ENCODE peak calls at places on chromosomes 11 and 22, in nine cellular contexts. V, Q, R, K, P, C, O, W and H are unnamed samples.
A peak's percentile ranks its signal among the peaks of the same experiment; 100 is the strongest.

GRCh38 chr11:78070606-78071005 is 6.9 kb downstream of the THRSP start:
- DNase-seq in V (no peak), Q (no peak), R (no peak), K (no peak), P (no peak), C (no peak), O (no peak), W (no peak), H (no peak)

GRCh38 chr22:32589007-32589406 is 114.4 kb downstream of the FBXO7 start:
- DNase-seq in V (no peak), Q (no peak), R (no peak), K (no peak), P (no peak), C (no peak), O (no peak), W (no peak), H (no peak)

GRCh38 chr11:118870396-118871343 is 13.0 kb upstream of the CXCR5 start:
- DNase-seq in V (no peak), Q (no peak), R (no peak), K (peak; percentile 44), P (no peak), C (no peak), O (peak; percentile 41), W (no peak), H (no peak)

GRCh38 chr22:25362215-25362882 is 142.9 kb downstream of the CRYBB2 start:
- DNase-seq in V (peak; percentile 84), Q (no peak), R (no peak), K (peak; percentile 62), P (no peak), C (peak; percentile 49), O (peak; percentile 45), W (peak; percentile 53), H (peak; percentile 30)

GRCh38 chr11:123313261-123313660 is 116.8 kb upstream of the GRAMD1B start:
- DNase-seq in V (no peak), Q (no peak), R (no peak), K (no peak), P (no peak), C (no peak), O (no peak), W (no peak), H (no peak)

GRCh38 chr11:34364102-34364501 is 6.3 kb upstream of the ABTB2 start:
- DNase-seq in V (no peak), Q (no peak), R (no peak), K (no peak), P (no peak), C (no peak), O (no peak), W (no peak), H (no peak)

GRCh38 chr11:71996946-71997345 is 1.8 kb upstream of the IL18BP start:
- DNase-seq in V (no peak), Q (no peak), R (no peak), K (no peak), P (no peak), C (no peak), O (no peak), W (no peak), H (no peak)

GRCh38 chr11:71253794-71254193 is 1.4 kb upstream of the SHANK2 start:
- DNase-seq in V (no peak), Q (no peak), R (no peak), K (no peak), P (no peak), C (no peak), O (no peak), W (no peak), H (no peak)

GRCh38 chr11:14029971-14030531 is 67.5 kb downstream of the SPON1 start:
- DNase-seq in V (peak; percentile 66), Q (no peak), R (peak; percentile 72), K (peak; percentile 72), P (peak; percentile 74), C (no peak), O (peak; percentile 79), W (peak; percentile 84), H (no peak)

GRCh38 chr11:121318848-121319834 is 26.6 kb downstream of the SC5D start:
- DNase-seq in V (no peak), Q (peak; percentile 35), R (peak; percentile 49), K (peak; percentile 74), P (peak; percentile 41), C (peak; percentile 46), O (peak; percentile 47), W (peak; percentile 74), H (peak; percentile 53)

DNA sequence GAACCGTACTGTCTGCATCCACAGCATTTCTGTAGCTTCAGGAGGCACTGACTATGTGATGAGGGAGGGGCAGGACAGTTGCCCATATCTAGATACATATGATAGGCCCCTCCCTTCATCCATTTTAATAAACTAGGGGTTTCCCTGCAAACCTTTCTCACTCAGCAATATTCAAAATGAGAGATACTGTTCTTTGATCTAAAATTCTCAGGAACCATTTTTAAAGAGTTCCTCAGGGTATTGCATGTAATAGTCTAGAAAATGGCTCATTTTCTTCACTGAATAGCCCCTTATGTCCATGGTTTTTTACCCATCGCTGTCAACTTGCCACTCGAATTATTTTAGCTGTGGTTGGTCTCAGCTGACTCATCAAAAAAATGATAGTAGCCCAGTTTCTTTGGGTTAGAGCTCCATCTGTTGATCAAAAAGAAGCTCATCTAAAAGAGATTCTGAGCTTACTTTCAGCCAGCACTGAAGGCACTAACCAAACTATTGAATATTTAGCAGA is 37.0 kb upstream of the DNAJB7 start:
- DNase-seq in V (no peak), Q (peak; percentile 15), R (peak; percentile 52), K (peak; percentile 78), P (peak; percentile 40), C (peak; percentile 18), O (no peak), W (peak; percentile 65), H (peak; percentile 80)
- H3K4me3 ChIP-seq in V (no peak overlapping the region), Q (no peak overlapping the region), R (no peak overlapping the region), K (no peak overlapping the region), P (no peak overlapping the region), C (no peak overlapping the region), O (no peak overlapping the region), W (no peak overlapping the region), H (peak overlapping the region; percentile 55)

DNA sequence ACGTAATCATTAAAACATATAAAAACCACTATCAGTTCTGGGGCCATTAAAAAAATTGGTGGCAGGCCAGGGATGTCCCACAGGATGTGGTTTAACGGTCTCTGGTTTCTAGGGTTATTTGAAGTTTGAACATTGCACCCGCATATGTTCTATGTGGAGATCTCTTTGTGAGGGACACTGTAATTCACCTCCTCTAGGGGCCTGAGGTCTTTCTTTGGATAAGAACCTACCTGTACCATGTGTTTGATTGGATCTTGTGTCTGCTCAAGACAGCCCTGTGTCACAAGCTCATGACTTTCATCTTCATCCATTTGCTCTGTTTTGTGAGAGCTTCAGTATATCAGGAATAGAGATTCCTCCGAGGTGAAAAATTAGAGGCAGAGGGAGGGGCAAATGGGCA is 73.3 kb downstream of the GGTLC2 start:
- DNase-seq in V (no peak), Q (no peak), R (no peak), K (no peak), P (no peak), C (no peak), O (no peak), W (no peak), H (no peak)
- H3K27ac ChIP-seq in V (no peak overlapping the region), Q (no peak overlapping the region), R (no peak overlapping the region), K (no peak overlapping the region), P (no peak overlapping the region), C (no peak overlapping the region), O (no peak overlapping the region), W (no peak overlapping the region), H (no peak overlapping the region)

GRCh38 chr11:61581030-61581928 is at the start of gene SYT7:
- DNase-seq in V (peak; percentile 95), Q (peak; percentile 87), R (peak; percentile 96), K (peak; percentile 96), P (peak; percentile 97), C (peak; percentile 97), O (peak; percentile 94), W (peak; percentile 99), H (peak; percentile 83)

GRCh38 chr11:61579398-61580291 is 1.2 kb downstream of the SYT7 start:
- DNase-seq in V (no peak), Q (no peak), R (no peak), K (no peak), P (no peak), C (no peak), O (no peak), W (no peak), H (no peak)

GRCh38 chr11:61580292-61580888 is 486 bp downstream of the SYT7 start:
- DNase-seq in V (no peak), Q (no peak), R (no peak), K (peak; percentile 38), P (no peak), C (no peak), O (no peak), W (peak; percentile 32), H (no peak)

GRCh38 chr11:61578819-61579218 is 2.1 kb downstream of the SYT7 start:
- DNase-seq in V (no peak), Q (no peak), R (no peak), K (no peak), P (no peak), C (no peak), O (no peak), W (no peak), H (no peak)

DNA sequence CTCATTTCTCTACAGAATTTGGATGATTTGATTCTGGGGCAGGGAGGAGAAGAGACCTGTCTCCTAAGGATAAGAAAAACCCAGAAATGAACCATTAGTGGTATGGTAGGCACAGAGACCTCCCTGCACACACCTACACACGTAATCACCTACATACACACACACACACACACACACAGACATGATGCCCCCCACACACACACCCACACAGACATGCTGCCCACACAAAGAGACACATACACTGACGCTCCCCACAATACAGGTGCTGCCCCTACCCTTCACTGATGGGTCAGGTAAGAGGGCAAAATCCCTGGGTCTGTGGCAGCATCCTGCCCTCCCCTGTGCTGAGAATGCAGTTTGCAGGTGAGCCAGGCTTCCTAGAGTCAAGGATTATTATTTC is 1.1 kb upstream of the SYT7 start:
- DNase-seq in V (no peak), Q (no peak), R (no peak), K (no peak), P (no peak), C (no peak), O (no peak), W (no peak), H (no peak)
- H3K27me3 ChIP-seq in V (no peaks in the 10 kb centered on the region), Q (peaks cover 18% of the 10 kb centered on the region), R (peaks cover 12% of the 10 kb centered on the region), K (peaks cover 10% of the 10 kb centered on the region), P (peaks cover 38% of the 10 kb centered on the region), C (peaks cover 32% of the 10 kb centered on the region), O (no peaks in the 10 kb centered on the region), W (peaks cover 9% of the 10 kb centered on the region), H (peaks cover 13% of the 10 kb centered on the region)

GRCh38 chr11:128379587-128380279 is 207.6 kb downstream of the ETS1 start:
- DNase-seq in V (no peak), Q (peak; percentile 7), R (peak; percentile 68), K (no peak), P (no peak), C (peak; percentile 10), O (no peak), W (peak; percentile 71), H (no peak)
- H3K4me3 ChIP-seq in V (no peak overlapping the region), Q (no peak overlapping the region), R (no peak overlapping the region), K (no peak overlapping the region), P (no peak overlapping the region), C (no peak overlapping the region), O (no peak overlapping the region), W (no peak overlapping the region), H (no peak overlapping the region)

DNA sequence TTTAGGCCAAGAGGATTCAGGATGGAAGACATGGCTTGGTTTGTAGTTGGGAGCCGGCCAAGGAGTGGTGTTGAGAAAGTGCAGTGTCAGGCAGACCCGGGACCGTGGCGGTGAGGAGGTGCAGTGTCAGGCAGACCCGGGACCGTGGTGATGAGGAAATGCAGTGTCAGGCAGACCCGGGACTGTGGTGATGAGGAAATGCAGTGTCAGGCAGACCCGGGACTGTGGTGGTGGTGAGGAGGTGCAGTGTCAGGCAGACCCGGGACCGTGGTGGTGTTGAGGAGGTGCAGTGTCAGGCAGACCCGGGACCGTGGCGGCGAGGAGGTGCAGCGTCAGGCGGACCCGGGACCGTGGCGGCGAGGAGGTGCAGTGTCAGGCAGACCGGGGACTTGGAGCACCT is 59.7 kb downstream of the LRP5 start:
- DNase-seq in V (no peak), Q (no peak), R (no peak), K (no peak), P (no peak), C (no peak), O (no peak), W (no peak), H (no peak)
- H3K27ac ChIP-seq in V (no peak overlapping the region), Q (no peak overlapping the region), R (no peak overlapping the region), K (no peak overlapping the region), P (no peak overlapping the region), C (no peak overlapping the region), O (no peak overlapping the region), W (no peak overlapping the region), H (no peak overlapping the region)